ENCODE peak calls at places on chromosome 5, in six cellular contexts. J is transverse colon, V is hepatocyte, G is kidney, K is fibroblast of lung, Q is tibial nerve. U is an unnamed sample.

GRCh38 chr5:10612251-10612650 is 48.4 kb downstream of the ANKRD33B start:
- DNase-seq in J (no peak), G (no peak), V (no peak), Q (no peak), K (no peak), U (peak; percentile 44)

GRCh38 chr5:132641241-132641723 is 16.7 kb upstream of the IL13 start:
- DNase-seq in K (no peak), J (no peak), V (no peak), Q (no peak), G (no peak), U (no peak)

GRCh38 chr5:31273631-31274378 is 80.3 kb downstream of the CDH6 start:
- DNase-seq in V (no peak), J (no peak), K (no peak), G (no peak), Q (no peak), U (no peak)

GRCh38 chr5:155733935-155734334 is 593.0 kb upstream of the SGCD start:
- DNase-seq in K (no peak), G (no peak), V (no peak), Q (no peak), J (no peak), U (no peak)

GRCh38 chr5:80957031-80957761 is 3.0 kb upstream of the RASGRF2 start:
- DNase-seq in G (no peak), Q (no peak), J (no peak), V (no peak), K (peak; percentile 75), U (no peak)

GRCh38 chr5:169416583-169417196 is 115.8 kb upstream of the SLIT3 start:
- DNase-seq in K (peak; percentile 94), Q (peak; percentile 26), J (peak; percentile 13), V (peak; percentile 21), G (peak; percentile 89), U (peak; percentile 72)

GRCh38 chr5:53983568-53984465 is 326.6 kb downstream of the ARL15 start:
- DNase-seq in V (no peak), G (no peak), J (no peak), Q (no peak), K (peak; percentile 58), U (no peak)

GRCh38 chr5:80034559-80034958 is 589 bp upstream of the THBS4 start:
- DNase-seq in Q (no peak), V (no peak), J (no peak), G (no peak), K (no peak), U (no peak)

GRCh38 chr5:72121753-72122445 is 14.6 kb downstream of the MAP1B start:
- DNase-seq in G (no peak), V (no peak), Q (no peak), J (no peak), K (peak; percentile 56), U (no peak)

GRCh38 chr5:79932510-79933504 is 58.3 kb downstream of the MTX3 start:
- DNase-seq in V (no peak), K (no peak), G (no peak), Q (peak; percentile 40), J (no peak), U (no peak)

GRCh38 chr5:23352437-23352836 is 155.0 kb upstream of the PRDM9 start:
- DNase-seq in V (peak; percentile 32), G (no peak), Q (no peak), J (no peak), K (no peak), U (no peak)

GRCh38 chr5:136094189-136094912 is 38.3 kb upstream of the SMAD5 start:
- DNase-seq in Q (no peak), J (peak; percentile 72), V (peak; percentile 61), G (no peak), K (no peak), U (no peak)

GRCh38 chr5:153618857-153619256 is 128.4 kb downstream of the GRIA1 start:
- DNase-seq in J (no peak), V (no peak), Q (no peak), G (no peak), K (peak; percentile 67), U (no peak)

GRCh38 chr5:53008751-53009150 is 19.6 kb downstream of the ITGA2 start:
- DNase-seq in G (no peak), Q (no peak), V (no peak), J (no peak), K (peak; percentile 63), U (no peak)

GRCh38 chr5:1181451-1182359 is 19.7 kb upstream of the SLC6A19 start:
- DNase-seq in V (peak; percentile 77), K (no peak), G (peak; percentile 68), J (peak; percentile 53), Q (no peak), U (no peak)

GRCh38 chr5:31033295-31033694 is 160.2 kb upstream of the CDH6 start:
- DNase-seq in J (no peak), K (peak; percentile 81), G (no peak), Q (no peak), V (no peak), U (no peak)

GRCh38 chr5:91742504-91742903 is 359.4 kb upstream of the ARRDC3 start:
- DNase-seq in Q (no peak), V (no peak), J (no peak), G (no peak), K (no peak), U (no peak)

GRCh38 chr5:14749579-14750091 is 85.1 kb downstream of the OTULIN start:
- DNase-seq in V (no peak), J (no peak), Q (no peak), K (peak; percentile 71), G (no peak), U (no peak)

GRCh38 chr5:174108765-174109164 is 63.3 kb downstream of the NSG2 start:
- DNase-seq in J (no peak), K (no peak), G (no peak), Q (no peak), V (no peak), U (no peak)

GRCh38 chr5:132749506-132749905 is 2.3 kb downstream of the CCNI2 start:
- DNase-seq in Q (no peak), K (no peak), J (peak; percentile 4), G (no peak), V (no peak), U (no peak)

GRCh38 chr5:66306105-66306843 is 162.2 kb downstream of the SREK1 start:
- DNase-seq in J (peak; percentile 34), Q (no peak), K (peak; percentile 50), V (peak; percentile 82), G (no peak), U (no peak)

GRCh38 chr5:59020611-59021285 is 437.9 kb downstream of the RAB3C start:
- DNase-seq in V (peak; percentile 65), Q (no peak), G (no peak), J (peak; percentile 19), K (peak; percentile 46), U (no peak)

GRCh38 chr5:172642511-172642910 is 1.4 kb downstream of the NEURL1B start:
- DNase-seq in K (no peak), V (no peak), Q (no peak), J (no peak), G (peak; percentile 40), U (no peak)

GRCh38 chr5:154320690-154321089 is 125.1 kb upstream of the SAP30L start:
- DNase-seq in K (no peak), Q (peak; percentile 19), G (no peak), J (no peak), V (no peak), U (no peak)

GRCh38 chr5:143128412-143129071 is 274.9 kb downstream of the NR3C1 start:
- DNase-seq in Q (no peak), K (no peak), J (no peak), G (no peak), V (peak; percentile 22), U (no peak)

GRCh38 chr5:633521-633955 is 21.4 kb downstream of the CEP72 start:
- DNase-seq in Q (no peak), K (peak; percentile 80), V (no peak), G (peak; percentile 54), J (no peak), U (no peak)

GRCh38 chr5:62791059-62791458 is 212.4 kb downstream of the LRRC70 start:
- DNase-seq in Q (no peak), G (no peak), V (peak; percentile 16), J (no peak), K (no peak), U (no peak)
- TF ChIP-seq CTCF in Q (no peak), G (peak; percentile 29), V (peak; percentile 39), J (no peak), K (no peak), U (no peak)

GRCh38 chr5:55485073-55485472 is 49.7 kb downstream of the PLPP1 start:
- DNase-seq in G (no peak), V (no peak), Q (no peak), J (no peak), K (no peak), U (no peak)
- H3K27ac ChIP-seq in G (no peak overlapping the region), V (no peak overlapping the region), Q (no peak overlapping the region), J (no peak overlapping the region), K (no peak overlapping the region), U (no peak overlapping the region)

GRCh38 chr5:38018011-38018410 is 178.2 kb upstream of the GDNF start:
- DNase-seq in V (peak; percentile 47), K (no peak), J (no peak), Q (no peak), G (no peak), U (no peak)

GRCh38 chr5:38029431-38030065 is 189.7 kb upstream of the GDNF start:
- DNase-seq in V (no peak), Q (no peak), J (no peak), G (no peak), K (no peak), U (no peak)

GRCh38 chr5:38023353-38023752 is 183.5 kb upstream of the GDNF start:
- DNase-seq in G (no peak), J (no peak), V (no peak), Q (no peak), K (no peak), U (no peak)

GRCh38 chr5:38022621-38023020 is 182.8 kb upstream of the GDNF start:
- DNase-seq in K (no peak), Q (no peak), J (no peak), G (no peak), V (no peak), U (no peak)

DNA sequence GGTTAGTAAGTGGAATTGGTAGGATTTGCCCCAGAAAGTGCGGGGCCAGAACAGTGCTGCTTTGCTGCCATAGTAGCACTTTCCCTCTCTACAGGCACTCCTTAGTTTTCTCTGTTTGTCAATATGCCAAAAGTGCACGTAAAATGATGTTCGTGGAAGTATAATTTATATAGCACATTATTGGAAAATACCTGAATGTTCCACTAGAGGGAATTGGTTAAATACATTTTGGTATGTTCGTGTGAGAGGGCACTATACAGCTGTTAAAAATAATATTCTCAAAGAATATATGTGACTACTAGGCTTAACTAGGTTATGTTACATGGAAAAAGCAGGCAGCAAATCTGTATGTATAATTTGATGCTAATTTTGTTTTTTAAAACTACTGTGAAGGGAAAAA is 184.0 kb upstream of the GDNF start:
- DNase-seq in G (no peak), J (no peak), K (no peak), V (no peak), Q (no peak), U (no peak)
- TF ChIP-seq CTCF in G (no peak), J (no peak), K (peak; percentile 11), V (peak; percentile 20), Q (no peak), U (peak; percentile 44)

GRCh38 chr5:86557920-86558319 is 59.8 kb upstream of the COX7C start:
- DNase-seq in K (no peak), Q (no peak), J (no peak), G (no peak), V (no peak), U (no peak)

DNA sequence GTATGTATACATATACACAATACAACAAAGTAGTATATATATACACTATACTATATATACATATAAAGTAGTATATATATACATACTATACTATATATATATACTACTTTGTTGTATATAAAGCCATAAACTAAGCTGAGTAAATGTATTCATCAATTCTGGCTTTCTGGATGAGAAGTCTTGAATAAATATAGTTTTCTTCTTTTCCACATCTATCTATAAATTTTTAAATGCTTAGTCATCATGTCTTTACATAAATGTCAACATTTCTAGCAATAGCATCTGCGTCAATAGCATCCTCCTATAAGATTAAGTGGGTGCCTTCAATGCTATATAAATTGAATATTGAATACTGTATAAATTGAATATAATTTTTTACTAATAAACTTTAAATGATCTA is 63.1 kb upstream of the COX7C start:
- DNase-seq in Q (no peak), V (no peak), K (no peak), G (no peak), J (no peak), U (no peak)
- H3K27ac ChIP-seq in Q (no peak overlapping the region), V (no peak overlapping the region), K (no peak overlapping the region), G (no peak overlapping the region), J (no peak overlapping the region), U (no peak overlapping the region)

U was measured in right atrium auricular region.